ENCODE peak calls at places on chromosomes 5 and 9, in four cellular contexts. One of them, this sample, is unnamed.

GRCh38 chr9:135244751-135245221 is 157.3 kb downstream of the OLFM1 start:
- DNase-seq in K562: no peak
- DNase-seq in GM12878: no peak
- DNase-seq in HepG2: no peak
- DNase-seq in this sample: no peak

GRCh38 chr9:114276908-114277821 is 45.7 kb upstream of the ORM1 start:
- DNase-seq in K562: no peak
- DNase-seq in GM12878: no peak
- DNase-seq in HepG2: no peak
- DNase-seq in this sample: no peak

GRCh38 chr5:143258559-143259253 is 144.8 kb downstream of the NR3C1 start:
- DNase-seq in HepG2: no peak
- DNase-seq in K562: no peak
- DNase-seq in GM12878: no peak
- DNase-seq in this sample: no peak

GRCh38 chr9:115267788-115268187 is 149.8 kb upstream of the TNC start:
- DNase-seq in GM12878: no peak
- DNase-seq in HepG2: no peak
- DNase-seq in K562: no peak
- DNase-seq in this sample: no peak

GRCh38 chr9:132474253-132474652 is 64.2 kb downstream of the CFAP77 start:
- DNase-seq in GM12878: no peak
- DNase-seq in HepG2: peak
- DNase-seq in K562: no peak
- DNase-seq in this sample: no peak

GRCh38 chr5:78472469-78473106 is 112.2 kb downstream of the SCAMP1 start:
- DNase-seq in GM12878: no peak
- DNase-seq in K562: no peak
- DNase-seq in HepG2: peak
- DNase-seq in this sample: no peak

GRCh38 chr5:167767775-167768174 is 523.7 kb upstream of the WWC1 start:
- DNase-seq in HepG2: no peak
- DNase-seq in GM12878: no peak
- DNase-seq in K562: no peak
- DNase-seq in this sample: no peak

GRCh38 chr9:110536802-110537201 is 42.7 kb downstream of the SVEP1 start:
- DNase-seq in GM12878: no peak
- DNase-seq in HepG2: no peak
- DNase-seq in K562: no peak
- DNase-seq in this sample: no peak

GRCh38 chr9:95008151-95008771 is 281.8 kb downstream of the AOPEP start:
- DNase-seq in K562: no peak
- DNase-seq in GM12878: no peak
- DNase-seq in HepG2: peak
- DNase-seq in this sample: no peak

GRCh38 chr5:158538506-158539074 is 561.1 kb downstream of the EBF1 start:
- DNase-seq in K562: no peak
- DNase-seq in GM12878: peak
- DNase-seq in HepG2: no peak
- DNase-seq in this sample: no peak

GRCh38 chr5:95861221-95861857 is 38.8 kb upstream of the GLRX start:
- DNase-seq in HepG2: peak
- DNase-seq in K562: no peak
- DNase-seq in GM12878: no peak
- DNase-seq in this sample: peak

GRCh38 chr5:94870496-94871214 is 252.2 kb downstream of the SLF1 start:
- DNase-seq in HepG2: peak
- DNase-seq in GM12878: no peak
- DNase-seq in K562: peak
- DNase-seq in this sample: no peak

GRCh38 chr5:14351845-14352712 is 208.9 kb downstream of the TRIO start:
- DNase-seq in HepG2: peak
- DNase-seq in GM12878: no peak
- DNase-seq in K562: peak
- DNase-seq in this sample: peak

GRCh38 chr9:126488881-126489404 is 124.8 kb upstream of the LMX1B start:
- DNase-seq in GM12878: no peak
- DNase-seq in HepG2: no peak
- DNase-seq in K562: no peak
- DNase-seq in this sample: no peak

GRCh38 chr9:115234094-115234493 is 116.1 kb upstream of the TNC start:
- DNase-seq in GM12878: no peak
- DNase-seq in K562: no peak
- DNase-seq in HepG2: no peak
- DNase-seq in this sample: no peak

GRCh38 chr5:60634054-60634453 is 65.9 kb downstream of the DEPDC1B start:
- DNase-seq in GM12878: no peak
- DNase-seq in HepG2: no peak
- DNase-seq in K562: no peak
- DNase-seq in this sample: no peak

GRCh38 chr9:698276-698675 is 143.2 kb upstream of the DMRT1 start:
- DNase-seq in K562: no peak
- DNase-seq in HepG2: no peak
- DNase-seq in GM12878: no peak
- DNase-seq in this sample: no peak

GRCh38 chr9:37471942-37472679 is 6.9 kb upstream of the ZBTB5 start:
- DNase-seq in GM12878: no peak
- DNase-seq in K562: no peak
- DNase-seq in HepG2: peak
- DNase-seq in this sample: peak

GRCh38 chr5:112844489-112844888 is 16.6 kb upstream of the SRP19 start:
- DNase-seq in GM12878: no peak
- DNase-seq in HepG2: no peak
- DNase-seq in K562: no peak
- DNase-seq in this sample: no peak

GRCh38 chr5:112849912-112850311 is 11.2 kb upstream of the SRP19 start:
- DNase-seq in K562: no peak
- DNase-seq in GM12878: no peak
- DNase-seq in HepG2: no peak
- DNase-seq in this sample: no peak

GRCh38 chr5:112846556-112846955 is 14.5 kb upstream of the SRP19 start:
- DNase-seq in HepG2: no peak
- DNase-seq in GM12878: no peak
- DNase-seq in K562: no peak
- DNase-seq in this sample: no peak

GRCh38 chr5:112847306-112847705 is 13.8 kb upstream of the SRP19 start:
- DNase-seq in K562: no peak
- DNase-seq in HepG2: no peak
- DNase-seq in GM12878: no peak
- DNase-seq in this sample: no peak

DNA sequence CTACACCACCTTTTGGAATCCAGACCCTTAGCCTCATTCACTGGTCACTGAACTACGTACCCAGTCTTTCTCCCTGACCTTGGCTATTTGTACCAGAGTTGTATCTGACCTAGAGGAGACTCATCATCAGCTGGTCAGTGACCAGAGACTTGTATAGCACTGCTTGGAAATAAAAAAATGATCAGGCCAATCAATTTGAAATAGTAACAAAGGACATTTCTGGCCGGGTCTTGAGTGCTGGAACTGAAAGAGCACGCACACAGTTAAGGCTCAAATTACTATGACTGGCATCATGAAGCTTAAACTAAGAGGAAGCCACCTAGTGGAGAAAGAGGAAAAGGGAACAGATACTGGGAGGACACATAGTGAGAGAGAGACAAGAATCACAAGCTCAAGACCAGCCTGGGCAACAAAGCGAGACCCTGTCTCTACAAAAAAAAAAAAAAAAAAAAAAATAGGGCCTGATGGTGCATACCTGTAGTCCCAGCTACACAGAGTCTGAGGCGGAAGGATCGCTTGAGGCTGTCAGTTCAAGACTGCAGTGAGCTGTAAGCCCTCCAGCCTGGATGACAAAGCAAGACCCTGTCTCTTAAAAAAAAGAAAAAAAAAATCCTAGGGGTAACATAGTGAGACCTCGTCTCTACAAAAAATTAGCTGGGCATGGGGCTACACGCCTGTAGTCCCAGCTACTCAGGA is 12.8 kb upstream of the SRP19 start:
- DNase-seq in GM12878: peak
- DNase-seq in K562: peak
- DNase-seq in HepG2: peak
- DNase-seq in this sample: peak
- TF ChIP-seq BHLHE40 in GM12878: no peak
- TF ChIP-seq BHLHE40 in K562: no peak
- TF ChIP-seq BHLHE40 in HepG2: no peak
- TF ChIP-seq BHLHE40 in this sample: no peak

GRCh38 chr5:33685873-33686550 is 205.8 kb downstream of the ADAMTS12 start:
- DNase-seq in HepG2: no peak
- DNase-seq in GM12878: no peak
- DNase-seq in K562: no peak
- DNase-seq in this sample: no peak

GRCh38 chr5:33688041-33688980 is 203.5 kb downstream of the ADAMTS12 start:
- DNase-seq in HepG2: no peak
- DNase-seq in K562: no peak
- DNase-seq in GM12878: no peak
- DNase-seq in this sample: no peak

GRCh38 chr5:33690736-33691135 is 201.1 kb downstream of the ADAMTS12 start:
- DNase-seq in GM12878: no peak
- DNase-seq in HepG2: no peak
- DNase-seq in K562: no peak
- DNase-seq in this sample: no peak

GRCh38 chr5:33679791-33680190 is 212.0 kb downstream of the ADAMTS12 start:
- DNase-seq in GM12878: no peak
- DNase-seq in HepG2: no peak
- DNase-seq in K562: no peak
- DNase-seq in this sample: no peak

DNA sequence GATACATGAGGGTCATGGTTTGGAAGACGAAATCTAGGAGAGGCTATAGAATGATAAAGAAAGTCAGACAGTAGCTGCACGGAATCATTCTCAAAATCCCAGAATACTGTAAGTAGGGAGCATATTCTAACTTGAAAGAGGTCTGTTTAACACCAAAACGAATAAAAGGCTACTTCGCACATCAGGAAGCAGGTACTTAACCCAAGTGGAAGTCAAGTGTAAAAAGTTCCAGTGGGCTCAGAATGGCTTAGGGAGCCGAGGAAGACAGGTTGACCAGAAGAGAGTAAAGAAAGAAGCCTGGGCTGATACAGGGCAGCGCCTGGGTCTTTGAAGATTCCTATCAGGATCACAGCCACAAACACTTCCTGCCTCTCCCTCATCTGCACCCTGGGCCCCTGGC is 207.0 kb downstream of the ADAMTS12 start:
- DNase-seq in HepG2: no peak
- DNase-seq in K562: no peak
- DNase-seq in GM12878: no peak
- DNase-seq in this sample: no peak
- TF ChIP-seq FOXM1 in HepG2: no peak
- TF ChIP-seq FOXM1 in K562: no peak
- TF ChIP-seq FOXM1 in GM12878: no peak
- TF ChIP-seq FOXM1 in this sample: no peak

GRCh38 chr5:135086326-135086725 is 52.3 kb upstream of the PITX1 start:
- DNase-seq in GM12878: no peak
- DNase-seq in K562: no peak
- DNase-seq in HepG2: no peak
- DNase-seq in this sample: no peak

GRCh38 chr5:135085936-135086235 is 51.9 kb upstream of the PITX1 start:
- DNase-seq in GM12878: no peak
- DNase-seq in HepG2: no peak
- DNase-seq in K562: no peak
- DNase-seq in this sample: no peak

GRCh38 chr5:135087950-135088349 is 53.9 kb upstream of the PITX1 start:
- DNase-seq in K562: no peak
- DNase-seq in GM12878: no peak
- DNase-seq in HepG2: no peak
- DNase-seq in this sample: no peak

GRCh38 chr5:135081240-135081639 is 47.2 kb upstream of the PITX1 start:
- DNase-seq in K562: no peak
- DNase-seq in HepG2: no peak
- DNase-seq in GM12878: no peak
- DNase-seq in this sample: no peak

DNA sequence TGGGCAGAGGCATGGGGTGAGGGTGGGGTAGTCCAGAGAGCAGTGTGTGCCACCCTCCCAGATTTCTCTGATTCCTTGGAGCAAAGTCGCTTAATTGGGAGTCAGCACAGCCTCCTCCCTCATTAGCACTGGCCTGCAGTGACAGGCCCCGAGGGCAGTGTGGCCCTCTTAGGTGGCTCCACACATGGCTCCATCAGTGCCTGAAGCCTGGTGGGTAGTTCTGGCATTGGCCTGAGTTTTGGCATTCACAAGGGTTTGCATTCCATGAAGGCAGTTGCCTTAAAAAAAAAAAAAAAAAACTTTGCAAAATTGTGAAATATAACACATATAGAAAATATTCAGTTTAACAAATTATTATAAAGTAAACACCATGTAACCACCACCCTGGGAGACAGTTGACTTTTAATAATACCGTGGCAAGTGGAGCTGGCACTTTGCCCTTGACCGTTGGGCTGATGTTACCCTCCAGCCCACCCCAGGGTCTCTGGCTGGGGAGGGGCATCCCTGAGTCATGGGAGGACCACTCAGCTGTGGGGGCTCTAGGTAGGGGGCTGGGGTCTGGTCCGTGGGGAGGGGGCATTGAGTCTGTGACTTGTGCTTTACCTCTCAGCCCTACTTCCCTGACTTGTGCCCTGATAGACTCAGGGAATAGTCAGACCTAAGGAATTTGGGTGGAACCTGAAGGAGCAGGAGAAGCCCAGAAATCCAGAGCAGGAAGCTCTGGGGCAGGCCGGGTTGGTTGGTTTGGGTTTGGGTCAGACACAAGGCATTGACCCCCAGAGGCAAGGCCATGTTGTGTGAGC is 51.3 kb upstream of the PITX1 start:
- DNase-seq in K562: no peak
- DNase-seq in HepG2: no peak
- DNase-seq in GM12878: no peak
- DNase-seq in this sample: no peak
- TF ChIP-seq BHLHE40 in K562: no peak
- TF ChIP-seq BHLHE40 in HepG2: no peak
- TF ChIP-seq BHLHE40 in GM12878: no peak
- TF ChIP-seq BHLHE40 in this sample: no peak

GRCh38 chr9:85425153-85425611 is 316.6 kb downstream of the AGTPBP1 start:
- DNase-seq in HepG2: peak
- DNase-seq in K562: peak
- DNase-seq in GM12878: no peak
- DNase-seq in this sample: peak
- TF ChIP-seq FOXM1 in HepG2: no peak
- TF ChIP-seq FOXM1 in K562: no peak
- TF ChIP-seq FOXM1 in GM12878: no peak
- TF ChIP-seq FOXM1 in this sample: no peak

GRCh38 chr5:1180096-1180495 is 21.3 kb upstream of the SLC6A19 start:
- DNase-seq in GM12878: no peak
- DNase-seq in HepG2: no peak
- DNase-seq in K562: no peak
- DNase-seq in this sample: no peak

GRCh38 chr5:1182360-1182632 is 19.1 kb upstream of the SLC6A19 start:
- DNase-seq in GM12878: no peak
- DNase-seq in HepG2: no peak
- DNase-seq in K562: no peak
- DNase-seq in this sample: no peak

GRCh38 chr5:1180841-1181271 is 20.5 kb upstream of the SLC6A19 start:
- DNase-seq in K562: no peak
- DNase-seq in HepG2: no peak
- DNase-seq in GM12878: no peak
- DNase-seq in this sample: no peak

GRCh38 chr5:1182633-1183423 is 18.6 kb upstream of the SLC6A19 start:
- DNase-seq in GM12878: no peak
- DNase-seq in HepG2: peak
- DNase-seq in K562: peak
- DNase-seq in this sample: no peak

GRCh38 chr5:1181451-1182359 is 19.7 kb upstream of the SLC6A19 start:
- DNase-seq in K562: no peak
- DNase-seq in GM12878: no peak
- DNase-seq in HepG2: peak
- DNase-seq in this sample: no peak
- TF ChIP-seq BHLHE40 in K562: no peak
- TF ChIP-seq BHLHE40 in GM12878: no peak
- TF ChIP-seq BHLHE40 in HepG2: no peak
- TF ChIP-seq BHLHE40 in this sample: no peak